ENCODE peak calls at places on chromosomes 12 and 14, in eight cellular contexts. M is activated T-helper 1 cell treated with anti-CD3 and anti-CD28 coated beads, Interleukin-12 subunit alpha, Interleukin-12 subunit beta, Interleukin-2, Interleukin-4 antibody, amounts not matched to agents 30 ng/mL and 10 ng/mL and 1 ng/mL, durations not matched to agents 14 hours and 24 hours and 36 hours; E is epithelial cell of proximal tubule; C is GF-D8; J is anterior cingulate cortex; U is HTR-8/SVneo; D is cardiac muscle cell; A is EL. I is an unnamed sample.

GRCh38 chr14:97107070-97107469 is 309.9 kb downstream of the VRK1 start:
- DNase-seq in M (no peak), E (no peak), C (no peak), J (no peak), U (peak), D (no peak), A (no peak), I (no peak)

GRCh38 chr12:43988838-43989560 is 153.1 kb downstream of the TMEM117 start:
- DNase-seq in M (no peak), E (no peak), C (no peak), J (no peak), U (no peak), D (no peak), A (peak), I (no peak)

GRCh38 chr14:58882577-58883018 is 244.8 kb downstream of the DACT1 start:
- DNase-seq in M (no peak), E (no peak), C (no peak), J (no peak), U (no peak), D (no peak), A (peak), I (peak)

GRCh38 chr12:57522887-57523705 is 472 bp downstream of the MBD6 start:
- DNase-seq in M (no peak), E (no peak), C (peak), J (peak), U (peak), D (peak), A (peak), I (peak)

GRCh38 chr14:100155049-100155621 is 4.3 kb downstream of the DEGS2 start:
- DNase-seq in M (no peak), E (no peak), C (no peak), J (no peak), U (peak), D (peak), A (peak), I (no peak)

GRCh38 chr12:90211017-90211416 is 502.4 kb upstream of the ATP2B1 start:
- DNase-seq in M (no peak), E (peak), C (no peak), J (no peak), U (peak), D (no peak), A (peak), I (peak)

GRCh38 chr14:77033622-77034521 is 5.4 kb upstream of the IRF2BPL start:
- DNase-seq in M (peak), E (no peak), C (no peak), J (peak), U (peak), D (peak), A (peak), I (peak)

GRCh38 chr12:2552000-2552399 is 242.8 kb upstream of the FKBP4 start:
- DNase-seq in M (no peak), E (no peak), C (no peak), J (no peak), U (no peak), D (peak), A (no peak), I (no peak)

GRCh38 chr12:13851828-13852227 is 129.6 kb downstream of the GRIN2B start:
- DNase-seq in M (no peak), E (no peak), C (no peak), J (no peak), U (no peak), D (peak), A (no peak), I (no peak)

GRCh38 chr12:109153711-109154434 is 37.5 kb downstream of the ACACB start:
- DNase-seq in M (no peak), E (no peak), C (no peak), J (no peak), U (no peak), D (peak), A (no peak), I (no peak)

GRCh38 chr12:15001733-15002471 is 29.1 kb downstream of the PDE6H start:
- DNase-seq in M (no peak), E (no peak), C (no peak), J (peak), U (no peak), D (peak), A (no peak), I (peak)

GRCh38 chr12:12442548-12443071 is 85.7 kb downstream of the BORCS5 start:
- DNase-seq in M (no peak), E (no peak), C (no peak), J (no peak), U (no peak), D (no peak), A (peak), I (no peak)

GRCh38 chr14:95143813-95144620 is 13.3 kb downstream of the DICER1 start:
- DNase-seq in M (no peak), E (no peak), C (no peak), J (no peak), U (no peak), D (no peak), A (peak), I (no peak)

GRCh38 chr12:121330195-121330594 is 22.0 kb downstream of the ANAPC5 start:
- DNase-seq in M (no peak), E (no peak), C (no peak), J (no peak), U (no peak), D (no peak), A (no peak), I (no peak)

GRCh38 chr14:88037270-88037669 is 32.3 kb downstream of the GPR65 start:
- DNase-seq in M (no peak), E (no peak), C (no peak), J (no peak), U (no peak), D (no peak), A (no peak), I (no peak)

GRCh38 chr14:91388551-91388975 is 29.1 kb downstream of the CCDC88C start:
- DNase-seq in M (peak), E (no peak), C (no peak), J (no peak), U (no peak), D (no peak), A (no peak), I (no peak)

GRCh38 chr14:68941820-68942219 is 37.3 kb downstream of the ACTN1 start:
- DNase-seq in M (no peak), E (peak), C (peak), J (no peak), U (peak), D (peak), A (peak), I (peak)

GRCh38 chr12:38648813-38649212 is 256.6 kb downstream of the CPNE8 start:
- DNase-seq in M (no peak), E (no peak), C (no peak), J (no peak), U (no peak), D (no peak), A (no peak), I (no peak)

GRCh38 chr12:120199595-120200306 is 1.2 kb downstream of the RPLP0 start:
- DNase-seq in M (no peak), E (no peak), C (no peak), J (no peak), U (peak), D (no peak), A (peak), I (peak)

GRCh38 chr14:31206536-31207286 is 882 bp downstream of the HECTD1 start:
- DNase-seq in M (peak), E (no peak), C (no peak), J (peak), U (no peak), D (peak), A (peak), I (peak)

I was measured in MG63.